ENCODE peak calls at places on chromosomes 6 and 20, in six cellular contexts. A, Q, O, N, D and L are unnamed samples.

GRCh38 chr6:131597448-131597847 is 24.4 kb downstream of the ARG1 start:
- DNase-seq in N (no peak), A (no peak), D (no peak), Q (no peak), O (no peak), L (no peak)

GRCh38 chr6:14288910-14289309 is 171.3 kb downstream of the CD83 start:
- DNase-seq in D (no peak), A (no peak), N (no peak), O (no peak), Q (no peak), L (no peak)

GRCh38 chr6:89611666-89612065 is 26.9 kb downstream of the LYRM2 start:
- DNase-seq in D (no peak), N (no peak), O (no peak), A (no peak), Q (no peak), L (no peak)

GRCh38 chr6:84623956-84624680 is 140.3 kb downstream of the TBX18 start:
- DNase-seq in N (no peak), Q (no peak), A (no peak), D (no peak), O (no peak), L (no peak)

GRCh38 chr20:10855031-10855430 is 181.2 kb upstream of the JAG1 start:
- DNase-seq in A (no peak), O (no peak), N (no peak), D (no peak), Q (no peak), L (no peak)

GRCh38 chr6:91376686-91377085 is 789.8 kb upstream of the MAP3K7 start:
- DNase-seq in D (no peak), O (peak), A (no peak), N (no peak), Q (peak), L (no peak)

GRCh38 chr6:95576218-95576617 is 1.1 kb upstream of the MANEA start:
- DNase-seq in A (no peak), D (no peak), O (no peak), Q (no peak), N (no peak), L (no peak)

GRCh38 chr20:63434599-63435378 is 37.7 kb downstream of the KCNQ2 start:
- DNase-seq in A (no peak), N (peak), Q (peak), O (peak), D (peak), L (no peak)

GRCh38 chr6:119351005-119351394 is 1.4 kb upstream of the MAN1A1 start:
- DNase-seq in D (no peak), Q (no peak), O (no peak), A (no peak), N (no peak), L (no peak)
- TF ChIP-seq CTCF in D (no peak), Q (peak), O (peak), A (no peak), N (no peak), L (no peak)

GRCh38 chr20:48708116-48708515 is 119.7 kb downstream of the PREX1 start:
- DNase-seq in N (peak), O (no peak), A (no peak), D (no peak), Q (no peak), L (no peak)

GRCh38 chr20:48706710-48707339 is 121.0 kb downstream of the PREX1 start:
- DNase-seq in O (no peak), D (no peak), N (peak), A (no peak), Q (no peak), L (no peak)

GRCh38 chr20:48704761-48705160 is 123.0 kb downstream of the PREX1 start:
- DNase-seq in O (no peak), Q (no peak), A (no peak), N (peak), D (no peak), L (no peak)

GRCh38 chr20:48705208-48706115 is 122.3 kb downstream of the PREX1 start:
- DNase-seq in Q (no peak), A (no peak), D (no peak), N (no peak), O (no peak), L (no peak)

GRCh38 chr20:48706116-48706656 is 121.6 kb downstream of the PREX1 start:
- DNase-seq in Q (no peak), D (no peak), N (peak), O (no peak), A (no peak), L (no peak)
- TF ChIP-seq POLR2AphosphoS5 in Q (no peak), D (no peak), N (no peak), O (no peak), A (no peak), L (no peak)

DNA sequence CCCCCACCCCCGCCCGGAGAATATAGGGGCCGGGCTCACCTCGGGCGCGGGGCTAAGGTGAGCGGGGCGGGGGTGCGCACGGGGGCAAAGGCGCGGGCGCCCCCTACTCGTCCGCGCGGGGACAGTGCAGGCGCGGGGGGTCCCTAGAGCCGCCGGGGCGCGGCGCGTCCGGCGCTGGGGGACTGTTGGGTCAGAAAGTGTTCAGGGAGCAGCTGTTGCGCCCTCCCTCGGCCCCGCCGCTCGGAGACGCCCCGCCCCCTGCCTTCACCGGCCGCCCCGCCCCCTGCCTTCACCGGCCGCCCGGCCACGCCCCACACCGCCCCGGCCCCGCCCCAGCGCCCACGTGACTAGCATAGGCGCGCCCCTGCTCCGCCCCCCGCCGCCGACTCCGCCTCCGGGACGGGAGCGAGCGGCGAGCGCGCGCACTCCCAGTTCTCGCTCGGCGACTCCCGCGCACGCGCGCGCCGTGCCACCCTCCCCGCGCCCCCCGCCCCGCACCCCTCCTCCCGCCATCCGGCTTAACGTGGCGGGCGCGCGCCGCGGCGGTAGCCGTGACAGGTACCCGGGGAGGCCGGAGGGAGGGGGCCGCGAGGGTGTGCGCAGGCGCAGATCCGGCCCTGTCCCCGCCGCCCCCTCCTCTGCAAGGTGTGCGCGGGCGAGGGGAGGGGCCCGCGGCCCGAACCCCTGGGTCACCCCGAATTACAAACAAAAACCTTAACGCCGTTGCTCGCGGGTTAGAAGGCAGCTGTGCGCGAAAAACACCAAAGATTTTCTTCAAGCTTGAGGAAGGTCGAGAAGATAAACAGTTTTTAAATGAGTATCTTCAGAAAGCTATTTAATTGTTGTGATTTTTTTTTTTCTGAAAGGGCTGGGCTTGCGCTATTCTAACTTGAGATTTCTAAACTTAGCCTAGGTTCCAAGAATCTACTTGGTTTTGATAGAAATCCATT is 704 bp upstream of the ZNF217 start:
- DNase-seq in O (peak), N (peak), Q (peak), D (peak), A (peak), L (peak)
- TF ChIP-seq POLR2A in O (no peak), N (peak), Q (peak), D (no peak), A (peak), L (no peak)

GRCh38 chr6:69231983-69232382 is 564.8 kb downstream of the LMBRD1 start:
- DNase-seq in D (no peak), N (no peak), A (no peak), O (no peak), Q (no peak), L (no peak)

GRCh38 chr6:69233195-69233524 is 563.6 kb downstream of the LMBRD1 start:
- DNase-seq in D (no peak), O (no peak), N (no peak), A (no peak), Q (no peak), L (no peak)

GRCh38 chr6:69232506-69233194 is 564.2 kb downstream of the LMBRD1 start:
- DNase-seq in Q (peak), D (peak), N (peak), O (peak), A (peak), L (no peak)
- TF ChIP-seq CTCF in Q (no peak), D (no peak), N (no peak), O (no peak), A (no peak), L (no peak)

GRCh38 chr6:105591053-105591452 is 188.2 kb upstream of the PREP start:
- DNase-seq in N (no peak), O (no peak), D (no peak), A (no peak), Q (no peak), L (no peak)

GRCh38 chr6:105593805-105594231 is 190.9 kb upstream of the PREP start:
- DNase-seq in D (no peak), O (no peak), N (no peak), Q (no peak), A (no peak), L (no peak)

GRCh38 chr6:105593056-105593455 is 190.2 kb upstream of the PREP start:
- DNase-seq in D (no peak), N (no peak), Q (no peak), O (no peak), A (no peak), L (no peak)

GRCh38 chr6:105594272-105594671 is 191.4 kb upstream of the PREP start:
- DNase-seq in N (no peak), Q (no peak), A (no peak), O (no peak), D (no peak), L (no peak)

GRCh38 chr6:105592329-105592728 is 189.4 kb upstream of the PREP start:
- DNase-seq in D (no peak), Q (no peak), A (no peak), N (no peak), O (no peak), L (no peak)
- TF ChIP-seq POLR2AphosphoS5 in D (no peak), Q (no peak), A (no peak), N (no peak), O (no peak), L (no peak)

GRCh38 chr6:167825759-167826229 is 917 bp upstream of the AFDN start:
- DNase-seq in D (peak), N (peak), A (peak), O (peak), Q (peak), L (no peak)
- TF ChIP-seq POLR2A in D (no peak), N (no peak), A (no peak), O (no peak), Q (no peak), L (no peak)

GRCh38 chr6:118283759-118284158 is 264.3 kb upstream of the PLN start:
- DNase-seq in N (no peak), A (no peak), Q (peak), O (peak), D (no peak), L (no peak)

GRCh38 chr6:118284736-118285360 is 263.2 kb upstream of the PLN start:
- DNase-seq in O (no peak), Q (no peak), D (no peak), A (no peak), N (no peak), L (no peak)

GRCh38 chr6:118285791-118286190 is 262.3 kb upstream of the PLN start:
- DNase-seq in A (no peak), O (no peak), Q (no peak), D (no peak), N (no peak), L (no peak)

GRCh38 chr6:118288355-118289124 is 259.6 kb upstream of the PLN start:
- DNase-seq in D (no peak), O (no peak), N (no peak), Q (no peak), A (no peak), L (no peak)
- TF ChIP-seq CTCF in D (no peak), O (no peak), N (no peak), Q (no peak), A (no peak), L (no peak)

GRCh38 chr6:121867095-121867494 is 431.6 kb downstream of the GJA1 start:
- DNase-seq in Q (no peak), N (no peak), D (no peak), A (no peak), O (no peak), L (no peak)
- TF ChIP-seq POLR2AphosphoS5 in Q (no peak), N (no peak), D (no peak), A (no peak), O (no peak), L (no peak)